ENCODE peak calls at places on chromosomes 2 and 18, in seven cellular contexts. One of them, this sample, is unnamed. For H3K4me1, the result is how much of the 10 kb centered on the place peaks cover.

GRCh38 chr2:176753752-176754474 is 458.7 kb upstream of the HNRNPA3 start:
- DNase-seq in right cardiac atrium: peak
- DNase-seq in uterus: no peak
- DNase-seq in psoas muscle: peak
- DNase-seq in mesendoderm: no peak
- DNase-seq in OCI-LY7: peak
- DNase-seq in cardiac muscle cell: no peak
- DNase-seq in this sample: no peak

GRCh38 chr2:49255325-49256023 is 101.2 kb upstream of the FSHR start:
- DNase-seq in right cardiac atrium: no peak
- DNase-seq in mesendoderm: no peak
- DNase-seq in OCI-LY7: no peak
- DNase-seq in uterus: no peak
- DNase-seq in psoas muscle: no peak
- DNase-seq in cardiac muscle cell: peak
- DNase-seq in this sample: no peak

GRCh38 chr2:224357098-224357901 is 44.6 kb downstream of the FAM124B start:
- DNase-seq in right cardiac atrium: no peak
- DNase-seq in mesendoderm: peak
- DNase-seq in psoas muscle: no peak
- DNase-seq in uterus: peak
- DNase-seq in OCI-LY7: peak
- DNase-seq in cardiac muscle cell: peak
- DNase-seq in this sample: peak

GRCh38 chr2:72895759-72896281 is 8.6 kb downstream of the SPR start:
- DNase-seq in psoas muscle: peak
- DNase-seq in OCI-LY7: no peak
- DNase-seq in mesendoderm: no peak
- DNase-seq in right cardiac atrium: peak
- DNase-seq in cardiac muscle cell: peak
- DNase-seq in uterus: no peak
- DNase-seq in this sample: no peak

GRCh38 chr18:36947820-36948348 is 119.0 kb downstream of the KIAA1328 start:
- DNase-seq in psoas muscle: no peak
- DNase-seq in mesendoderm: peak
- DNase-seq in uterus: no peak
- DNase-seq in right cardiac atrium: no peak
- DNase-seq in OCI-LY7: no peak
- DNase-seq in cardiac muscle cell: no peak
- DNase-seq in this sample: no peak

GRCh38 chr2:168722592-168722991 is 79.8 kb upstream of the NOSTRIN start:
- DNase-seq in mesendoderm: no peak
- DNase-seq in psoas muscle: no peak
- DNase-seq in OCI-LY7: no peak
- DNase-seq in uterus: peak
- DNase-seq in cardiac muscle cell: peak
- DNase-seq in right cardiac atrium: no peak
- DNase-seq in this sample: no peak

GRCh38 chr2:196170202-196170680 is 1.1 kb downstream of the STK17B start:
- DNase-seq in cardiac muscle cell: peak
- DNase-seq in mesendoderm: no peak
- DNase-seq in right cardiac atrium: no peak
- DNase-seq in uterus: no peak
- DNase-seq in psoas muscle: no peak
- DNase-seq in OCI-LY7: peak
- DNase-seq in this sample: peak

GRCh38 chr2:39620067-39620466 is 45.6 kb upstream of the TMEM178A start:
- DNase-seq in OCI-LY7: no peak
- DNase-seq in psoas muscle: peak
- DNase-seq in uterus: peak
- DNase-seq in mesendoderm: no peak
- DNase-seq in right cardiac atrium: peak
- DNase-seq in cardiac muscle cell: peak
- DNase-seq in this sample: no peak

GRCh38 chr2:232485333-232485756 is 2.3 kb downstream of the ECEL1 start:
- DNase-seq in uterus: no peak
- DNase-seq in right cardiac atrium: peak
- DNase-seq in OCI-LY7: no peak
- DNase-seq in mesendoderm: peak
- DNase-seq in psoas muscle: no peak
- DNase-seq in cardiac muscle cell: no peak
- DNase-seq in this sample: no peak

GRCh38 chr2:218290316-218291261 is 1.7 kb downstream of the TMBIM1 start:
- DNase-seq in OCI-LY7: peak
- DNase-seq in cardiac muscle cell: no peak
- DNase-seq in uterus: no peak
- DNase-seq in mesendoderm: no peak
- DNase-seq in right cardiac atrium: peak
- DNase-seq in psoas muscle: no peak
- DNase-seq in this sample: peak

GRCh38 chr2:28582595-28582994 is 86.7 kb downstream of the PLB1 start:
- DNase-seq in uterus: no peak
- DNase-seq in right cardiac atrium: no peak
- DNase-seq in OCI-LY7: no peak
- DNase-seq in mesendoderm: no peak
- DNase-seq in psoas muscle: no peak
- DNase-seq in cardiac muscle cell: no peak
- DNase-seq in this sample: no peak

GRCh38 chr2:217370391-217370790 is 510.5 kb upstream of the TNP1 start:
- DNase-seq in right cardiac atrium: no peak
- DNase-seq in psoas muscle: peak
- DNase-seq in uterus: no peak
- DNase-seq in cardiac muscle cell: peak
- DNase-seq in OCI-LY7: no peak
- DNase-seq in mesendoderm: peak
- DNase-seq in this sample: no peak

GRCh38 chr2:239313776-239314175 is 87.0 kb downstream of the HDAC4 start:
- DNase-seq in mesendoderm: no peak
- DNase-seq in OCI-LY7: no peak
- DNase-seq in right cardiac atrium: no peak
- DNase-seq in cardiac muscle cell: no peak
- DNase-seq in uterus: peak
- DNase-seq in psoas muscle: no peak
- DNase-seq in this sample: no peak

GRCh38 chr2:242047963-242048362 is 178.4 kb downstream of the RTP5 start:
- DNase-seq in mesendoderm: no peak
- DNase-seq in right cardiac atrium: no peak
- DNase-seq in cardiac muscle cell: no peak
- DNase-seq in psoas muscle: no peak
- DNase-seq in OCI-LY7: no peak
- DNase-seq in uterus: no peak
- DNase-seq in this sample: no peak

GRCh38 chr18:26462304-26462703 is 86.0 kb downstream of the KCTD1 start:
- DNase-seq in right cardiac atrium: no peak
- DNase-seq in mesendoderm: no peak
- DNase-seq in uterus: no peak
- DNase-seq in cardiac muscle cell: no peak
- DNase-seq in OCI-LY7: no peak
- DNase-seq in psoas muscle: no peak
- DNase-seq in this sample: no peak

GRCh38 chr2:96315400-96316071 is 9.6 kb upstream of the ITPRIPL1 start:
- DNase-seq in psoas muscle: no peak
- DNase-seq in cardiac muscle cell: peak
- DNase-seq in mesendoderm: peak
- DNase-seq in right cardiac atrium: no peak
- DNase-seq in uterus: no peak
- DNase-seq in OCI-LY7: peak
- DNase-seq in this sample: peak

GRCh38 chr2:28661589-28662001 is 90.0 kb upstream of the PPP1CB start:
- DNase-seq in mesendoderm: no peak
- DNase-seq in uterus: peak
- DNase-seq in cardiac muscle cell: peak
- DNase-seq in right cardiac atrium: peak
- DNase-seq in psoas muscle: peak
- DNase-seq in OCI-LY7: no peak
- DNase-seq in this sample: no peak

GRCh38 chr2:181848356-181848876 is 43.1 kb upstream of the ITPRID2 start:
- DNase-seq in cardiac muscle cell: no peak
- DNase-seq in right cardiac atrium: no peak
- DNase-seq in mesendoderm: peak
- DNase-seq in uterus: no peak
- DNase-seq in OCI-LY7: no peak
- DNase-seq in psoas muscle: no peak
- DNase-seq in this sample: no peak

GRCh38 chr2:120785228-120785966 is 49.7 kb downstream of the GLI2 start:
- DNase-seq in psoas muscle: no peak
- DNase-seq in uterus: no peak
- DNase-seq in right cardiac atrium: no peak
- DNase-seq in cardiac muscle cell: no peak
- DNase-seq in mesendoderm: no peak
- DNase-seq in OCI-LY7: no peak
- DNase-seq in this sample: no peak

GRCh38 chr2:47015206-47015605 is 99.6 kb upstream of the MCFD2 start:
- DNase-seq in OCI-LY7: no peak
- DNase-seq in right cardiac atrium: peak
- DNase-seq in psoas muscle: no peak
- DNase-seq in uterus: no peak
- DNase-seq in mesendoderm: peak
- DNase-seq in cardiac muscle cell: no peak
- DNase-seq in this sample: no peak

GRCh38 chr2:213089438-213089837 is 62.0 kb downstream of the IKZF2 start:
- DNase-seq in psoas muscle: no peak
- DNase-seq in OCI-LY7: no peak
- DNase-seq in right cardiac atrium: no peak
- DNase-seq in uterus: no peak
- DNase-seq in mesendoderm: no peak
- DNase-seq in cardiac muscle cell: no peak
- DNase-seq in this sample: no peak
- H3K4me3 ChIP-seq in psoas muscle: no peak
- H3K4me3 ChIP-seq in OCI-LY7: no peak
- H3K4me3 ChIP-seq in right cardiac atrium: no peak
- H3K4me3 ChIP-seq in uterus: no peak
- H3K4me3 ChIP-seq in mesendoderm: no peak
- H3K4me3 ChIP-seq in cardiac muscle cell: no peak
- H3K4me3 ChIP-seq in this sample: peak

GRCh38 chr2:159497256-159497655 is 119.1 kb downstream of the BAZ2B start:
- DNase-seq in mesendoderm: peak
- DNase-seq in cardiac muscle cell: peak
- DNase-seq in OCI-LY7: no peak
- DNase-seq in right cardiac atrium: no peak
- DNase-seq in psoas muscle: no peak
- DNase-seq in uterus: no peak
- DNase-seq in this sample: no peak
- H3K27ac ChIP-seq in mesendoderm: no peak
- H3K27ac ChIP-seq in cardiac muscle cell: no peak
- H3K27ac ChIP-seq in OCI-LY7: no peak
- H3K27ac ChIP-seq in right cardiac atrium: no peak
- H3K27ac ChIP-seq in psoas muscle: peak
- H3K27ac ChIP-seq in uterus: no peak
- H3K27ac ChIP-seq in this sample: no peak

DNA sequence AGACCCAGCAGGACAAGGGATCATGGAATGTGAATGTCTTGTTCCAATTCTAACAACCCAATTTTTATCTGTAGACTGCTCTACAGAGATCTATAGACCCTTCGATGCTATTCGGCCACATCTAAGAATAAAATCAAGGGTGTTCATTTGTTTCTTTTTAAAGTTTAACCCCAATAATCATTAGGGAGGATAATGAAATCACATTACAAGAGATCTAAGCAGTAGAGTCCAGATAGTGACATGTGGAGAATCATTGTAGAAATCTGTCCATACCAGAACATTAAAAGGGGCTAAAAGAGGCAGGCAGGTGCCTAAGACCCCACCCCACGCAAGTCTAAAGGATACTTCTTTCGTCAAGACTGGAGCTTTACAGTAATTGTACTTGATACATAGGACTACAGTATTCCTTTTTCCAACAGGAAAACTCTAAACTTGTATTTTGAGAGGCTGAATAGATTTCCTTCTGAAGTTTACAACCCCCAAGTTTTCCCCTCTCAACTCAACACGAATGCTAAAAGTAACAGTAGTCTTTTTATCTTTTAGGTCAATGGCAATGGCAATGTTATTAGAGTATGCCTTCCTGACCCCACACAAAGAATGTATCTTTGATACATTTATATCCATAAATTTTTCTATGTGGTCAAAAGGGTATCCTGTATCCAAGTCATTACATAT is 183.7 kb downstream of the TCF4 start:
- DNase-seq in psoas muscle: no peak
- DNase-seq in mesendoderm: no peak
- DNase-seq in uterus: no peak
- DNase-seq in cardiac muscle cell: no peak
- DNase-seq in OCI-LY7: no peak
- DNase-seq in right cardiac atrium: no peak
- DNase-seq in this sample: no peak
- H3K4me1 ChIP-seq in psoas muscle: under half
- H3K4me1 ChIP-seq in mesendoderm: under half
- H3K4me1 ChIP-seq in uterus: under half
- H3K4me1 ChIP-seq in cardiac muscle cell: under half
- H3K4me1 ChIP-seq in OCI-LY7: under half
- H3K4me1 ChIP-seq in right cardiac atrium: under half
- H3K4me1 ChIP-seq in this sample: under half

GRCh38 chr18:658947-659533 is 1.6 kb downstream of the TYMS start:
- DNase-seq in right cardiac atrium: no peak
- DNase-seq in mesendoderm: no peak
- DNase-seq in OCI-LY7: no peak
- DNase-seq in psoas muscle: no peak
- DNase-seq in uterus: no peak
- DNase-seq in cardiac muscle cell: no peak
- DNase-seq in this sample: no peak

GRCh38 chr18:655445-655844 is 2.0 kb upstream of the TYMS start:
- DNase-seq in uterus: no peak
- DNase-seq in psoas muscle: no peak
- DNase-seq in mesendoderm: no peak
- DNase-seq in cardiac muscle cell: no peak
- DNase-seq in OCI-LY7: no peak
- DNase-seq in right cardiac atrium: no peak
- DNase-seq in this sample: no peak

GRCh38 chr18:657998-658946 is 819 bp downstream of the TYMS start:
- DNase-seq in cardiac muscle cell: peak
- DNase-seq in mesendoderm: peak
- DNase-seq in OCI-LY7: peak
- DNase-seq in right cardiac atrium: peak
- DNase-seq in psoas muscle: peak
- DNase-seq in uterus: peak
- DNase-seq in this sample: peak

GRCh38 chr18:659597-659996 is 2.1 kb downstream of the TYMS start:
- DNase-seq in mesendoderm: no peak
- DNase-seq in right cardiac atrium: no peak
- DNase-seq in uterus: no peak
- DNase-seq in psoas muscle: no peak
- DNase-seq in cardiac muscle cell: no peak
- DNase-seq in OCI-LY7: no peak
- DNase-seq in this sample: no peak

DNA sequence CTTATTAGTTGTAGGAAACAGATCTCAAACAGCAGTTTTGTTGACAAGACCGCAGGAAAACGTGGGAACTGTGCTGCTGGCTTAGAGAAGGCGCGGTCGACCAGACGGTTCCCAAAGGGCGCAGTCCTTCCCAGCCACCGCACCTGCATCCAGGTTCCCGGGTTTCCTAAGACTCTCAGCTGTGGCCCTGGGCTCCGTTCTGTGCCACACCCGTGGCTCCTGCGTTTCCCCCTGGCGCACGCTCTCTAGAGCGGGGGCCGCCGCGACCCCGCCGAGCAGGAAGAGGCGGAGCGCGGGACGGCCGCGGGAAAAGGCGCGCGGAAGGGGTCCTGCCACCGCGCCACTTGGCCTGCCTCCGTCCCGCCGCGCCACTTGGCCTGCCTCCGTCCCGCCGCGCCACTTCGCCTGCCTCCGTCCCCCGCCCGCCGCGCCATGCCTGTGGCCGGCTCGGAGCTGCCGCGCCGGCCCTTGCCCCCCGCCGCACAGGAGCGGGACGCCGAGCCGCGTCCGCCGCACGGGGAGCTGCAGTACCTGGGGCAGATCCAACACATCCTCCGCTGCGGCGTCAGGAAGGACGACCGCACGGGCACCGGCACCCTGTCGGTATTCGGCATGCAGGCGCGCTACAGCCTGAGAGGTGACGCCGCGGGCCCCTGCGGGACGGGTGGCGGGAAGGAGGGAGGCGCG is at the start of gene TYMS:
- DNase-seq in right cardiac atrium: peak
- DNase-seq in cardiac muscle cell: peak
- DNase-seq in uterus: no peak
- DNase-seq in mesendoderm: peak
- DNase-seq in psoas muscle: peak
- DNase-seq in OCI-LY7: peak
- DNase-seq in this sample: peak
- H3K4me3 ChIP-seq in right cardiac atrium: peak
- H3K4me3 ChIP-seq in cardiac muscle cell: peak
- H3K4me3 ChIP-seq in uterus: peak
- H3K4me3 ChIP-seq in mesendoderm: peak
- H3K4me3 ChIP-seq in psoas muscle: peak
- H3K4me3 ChIP-seq in OCI-LY7: peak
- H3K4me3 ChIP-seq in this sample: peak